ENCODE peak calls at places on chromosomes 12 and 14, in four cellular contexts. C, O, L and P are unnamed samples.

GRCh38 chr12:56836317-56836716 is 73.2 kb downstream of the HSD17B6 start:
- DNase-seq in L (no peak), O (peak), C (no peak), P (peak)

GRCh38 chr12:82740129-82741000 is 53.7 kb downstream of the TMTC2 start:
- DNase-seq in O (peak), C (peak), L (no peak), P (peak)

GRCh38 chr12:27571463-27571862 is 47.5 kb downstream of the PPFIBP1 start:
- DNase-seq in C (peak), L (no peak), O (peak), P (peak)

GRCh38 chr14:59103396-59103795 is 85.1 kb upstream of the DAAM1 start:
- DNase-seq in C (no peak), O (peak), L (no peak), P (peak)

GRCh38 chr12:44780221-44780770 is 95.8 kb downstream of the NELL2 start:
- DNase-seq in L (no peak), O (no peak), C (no peak), P (no peak)

GRCh38 chr12:97306121-97306520 is 156.5 kb upstream of the RMST start:
- DNase-seq in L (no peak), O (no peak), C (no peak), P (no peak)

GRCh38 chr12:52699373-52699772 is 4.0 kb downstream of the KRT77 start:
- DNase-seq in L (no peak), O (no peak), C (no peak), P (no peak)

GRCh38 chr14:105315941-105316562 is 1.5 kb downstream of the PACS2 start:
- DNase-seq in L (no peak), O (peak), C (no peak), P (no peak)

GRCh38 chr14:98957211-98958047 is 314.6 kb downstream of the BCL11B start:
- DNase-seq in O (no peak), L (no peak), C (no peak), P (peak)

GRCh38 chr14:33589334-33589733 is 361.5 kb downstream of the EGLN3 start:
- DNase-seq in L (no peak), C (no peak), O (peak), P (peak)

GRCh38 chr12:38662851-38663250 is 242.5 kb downstream of the CPNE8 start:
- DNase-seq in L (no peak), C (no peak), O (no peak), P (no peak)

GRCh38 chr12:32893458-32893857 is 3.1 kb downstream of the PKP2 start:
- DNase-seq in L (no peak), O (no peak), C (peak), P (no peak)

GRCh38 chr12:96522690-96523089 is 33.3 kb downstream of the CFAP54 start:
- DNase-seq in C (no peak), O (no peak), L (no peak), P (no peak)

GRCh38 chr12:69698769-69699540 is at the start of gene BEST3:
- DNase-seq in C (no peak), O (no peak), L (no peak), P (no peak)

GRCh38 chr14:71883094-71883493 is 49.1 kb upstream of the RGS6 start:
- DNase-seq in O (no peak), C (no peak), L (no peak), P (no peak)

GRCh38 chr14:69571879-69572633 is 2.6 kb downstream of the CCDC177 start:
- DNase-seq in L (no peak), C (peak), O (peak), P (no peak)

GRCh38 chr12:86697916-86698315 is 441.7 kb upstream of the MGAT4C start:
- DNase-seq in C (no peak), L (no peak), O (no peak), P (no peak)

GRCh38 chr12:60489071-60489470 is 893.2 kb downstream of the SLC16A7 start:
- DNase-seq in O (peak), L (no peak), C (no peak), P (no peak)

GRCh38 chr14:71620401-71620800 is 311.8 kb upstream of the RGS6 start:
- DNase-seq in C (peak), O (peak), L (no peak), P (peak)

GRCh38 chr12:45969084-45969483 is 21.3 kb downstream of the SCAF11 start:
- DNase-seq in L (no peak), O (peak), C (no peak), P (peak)

GRCh38 chr14:64932231-64932630 is 10.3 kb downstream of the GPX2 start:
- DNase-seq in O (no peak), L (no peak), C (no peak), P (no peak)

GRCh38 chr14:39505812-39506211 is 73.6 kb upstream of the FBXO33 start:
- DNase-seq in O (no peak), C (no peak), L (no peak), P (no peak)

GRCh38 chr14:70907172-70907995 is at the start of gene PCNX1:
- DNase-seq in O (peak), C (peak), L (peak), P (peak)

GRCh38 chr14:22081352-22081751 is 407.7 kb upstream of the OR4E1 start:
- DNase-seq in C (no peak), L (no peak), O (no peak), P (no peak)

GRCh38 chr12:119803391-119803791 is 73.7 kb downstream of the CIT start:
- DNase-seq in C (no peak), L (no peak), O (peak), P (peak)

GRCh38 chr14:59215353-59215752 is 26.9 kb downstream of the DAAM1 start:
- DNase-seq in O (no peak), C (no peak), L (no peak), P (peak)

GRCh38 chr14:23930742-23931141 is 22.8 kb upstream of the DHRS4 start:
- DNase-seq in O (peak), C (no peak), L (no peak), P (no peak)

GRCh38 chr12:24223926-24224325 is 274.5 kb upstream of the SOX5 start:
- DNase-seq in O (no peak), C (no peak), L (no peak), P (no peak)

GRCh38 chr12:6925543-6926279 is 2.0 kb upstream of the ATN1 start:
- DNase-seq in C (peak), O (peak), L (no peak), P (peak)

GRCh38 chr14:68131907-68132306 is 312.3 kb downstream of the RAD51B start:
- DNase-seq in C (no peak), L (no peak), O (no peak), P (no peak)

GRCh38 chr12:6914246-6914947 is at the start of gene ENO2:
- DNase-seq in L (peak), O (peak), C (peak), P (peak)

GRCh38 chr14:62213516-62213915 is 451.3 kb downstream of the SNAPC1 start:
- DNase-seq in L (no peak), O (peak), C (no peak), P (peak)

GRCh38 chr12:44000309-44000952 is 164.6 kb downstream of the TMEM117 start:
- DNase-seq in L (no peak), C (peak), O (peak), P (peak)